ENCODE peak calls at places on chromosomes 11 and 22, in eight cellular contexts. U is testis, B is colonic mucosa, Q is neuronal stem cell, E is heart right ventricle, T is left lung, I is fibroblast of lung, G is A673. S is an unnamed sample.

GRCh38 chr11:7436657-7437056 is 48.6 kb upstream of the OLFML1 start:
- DNase-seq in U (no peak), B (no peak), Q (no peak), E (no peak), T (peak; percentile 46), I (no peak), G (no peak), S (no peak)

GRCh38 chr11:110121204-110121603 is 28.0 kb downstream of the ZC3H12C start:
- DNase-seq in U (no peak), B (no peak), Q (no peak), E (no peak), T (no peak), I (peak; percentile 74), G (peak; percentile 44), S (peak; percentile 2)

GRCh38 chr11:9750551-9750950 is 86.7 kb downstream of the SWAP70 start:
- DNase-seq in U (no peak), B (no peak), Q (no peak), E (no peak), T (no peak), I (no peak), G (no peak), S (no peak)

GRCh38 chr11:86578727-86579405 is 93.5 kb downstream of the ME3 start:
- DNase-seq in U (no peak), B (no peak), Q (no peak), E (no peak), T (no peak), I (no peak), G (no peak), S (no peak)

GRCh38 chr11:18046116-18046777 is at the start of gene TPH1:
- DNase-seq in U (peak; percentile 57), B (peak; percentile 45), Q (peak; percentile 26), E (peak; percentile 50), T (peak; percentile 38), I (peak; percentile 89), G (no peak), S (peak; percentile 61)

GRCh38 chr11:92225563-92226308 is 1.1 kb downstream of the FAT3 start:
- DNase-seq in U (peak; percentile 19), B (peak; percentile 17), Q (peak; percentile 60), E (peak; percentile 11), T (no peak), I (no peak), G (peak; percentile 64), S (peak; percentile 65)

GRCh38 chr11:60912223-60912850 is 1.6 kb upstream of the TMEM109 start:
- DNase-seq in U (no peak), B (no peak), Q (no peak), E (no peak), T (no peak), I (no peak), G (no peak), S (peak; percentile 52)

GRCh38 chr11:14373941-14374646 is 15.1 kb upstream of the RRAS2 start:
- DNase-seq in U (no peak), B (no peak), Q (no peak), E (no peak), T (no peak), I (peak; percentile 80), G (no peak), S (no peak)

GRCh38 chr22:31828739-31829138 is 74.9 kb downstream of the DEPDC5 start:
- DNase-seq in U (no peak), B (no peak), Q (no peak), E (no peak), T (no peak), I (no peak), G (no peak), S (no peak)

GRCh38 chr11:65150513-65151271 is 16.4 kb upstream of the SYVN1 start:
- DNase-seq in U (peak; percentile 82), B (peak; percentile 91), Q (no peak), E (peak; percentile 81), T (peak; percentile 91), I (peak; percentile 87), G (peak; percentile 80), S (peak; percentile 82)

GRCh38 chr11:64571410-64572091 is 19.5 kb upstream of the SLC22A12 start:
- DNase-seq in U (no peak), B (peak; percentile 54), Q (no peak), E (no peak), T (no peak), I (no peak), G (no peak), S (no peak)

GRCh38 chr11:2537010-2537695 is 92.3 kb downstream of the KCNQ1 start:
- DNase-seq in U (no peak), B (no peak), Q (no peak), E (no peak), T (no peak), I (no peak), G (no peak), S (no peak)

GRCh38 chr11:125428486-125429173 is 67.4 kb downstream of the FEZ1 start:
- DNase-seq in U (no peak), B (no peak), Q (no peak), E (no peak), T (no peak), I (no peak), G (no peak), S (no peak)

GRCh38 chr11:121416909-121417567 is 35.1 kb upstream of the SORL1 start:
- DNase-seq in U (peak; percentile 81), B (peak; percentile 92), Q (no peak), E (peak; percentile 69), T (peak; percentile 91), I (peak; percentile 96), G (peak; percentile 74), S (peak; percentile 90)

DNA sequence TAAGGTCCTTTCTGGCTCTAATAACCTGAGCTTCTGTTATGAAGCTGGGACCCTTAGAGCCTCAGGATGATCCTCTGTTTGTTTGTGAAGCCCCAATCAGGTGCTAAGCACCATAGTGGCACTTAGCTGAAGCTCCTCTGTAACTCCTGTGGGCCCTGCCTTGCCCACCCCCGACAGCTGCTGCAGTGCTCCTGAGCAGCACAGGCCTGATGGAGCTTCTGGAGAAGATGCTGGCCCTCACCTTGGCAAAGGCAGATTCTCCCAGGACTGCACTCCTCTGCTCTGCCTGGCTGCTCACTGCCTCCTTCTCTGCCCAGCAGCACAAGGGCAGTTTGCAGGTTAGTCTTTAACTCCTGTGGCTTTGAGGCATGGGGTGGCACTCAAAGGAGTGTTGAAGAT is 19.0 kb upstream of the CCDC134 start:
- DNase-seq in U (no peak), B (no peak), Q (no peak), E (no peak), T (no peak), I (no peak), G (no peak), S (no peak)
- H3K27ac ChIP-seq in U (no peak overlapping the region), B (peak overlapping the region; percentile 5), Q (no peak overlapping the region), E (no peak overlapping the region), T (peak overlapping the region; percentile 77), I (no peak overlapping the region), G (no peak overlapping the region), S (no peak overlapping the region)

GRCh38 chr11:12164061-12165014 is 53.9 kb downstream of the MICAL2 start:
- DNase-seq in U (peak; percentile 71), B (no peak), Q (no peak), E (no peak), T (no peak), I (peak; percentile 99), G (no peak), S (peak; percentile 76)
- H3K4me1 ChIP-seq in U (peaks cover 59% of the 10 kb centered on the region), B (peaks cover 51% of the 10 kb centered on the region), Q (no peaks in the 10 kb centered on the region), E (peaks cover 82% of the 10 kb centered on the region), T (peaks cover 33% of the 10 kb centered on the region), I (peaks cover 45% of the 10 kb centered on the region), G (peaks cover 6% of the 10 kb centered on the region), S (peaks cover 51% of the 10 kb centered on the region)

GRCh38 chr11:44893250-44894216 is 57.1 kb downstream of the TP53I11 start:
- DNase-seq in U (peak; percentile 69), B (peak; percentile 29), Q (no peak), E (no peak), T (no peak), I (no peak), G (peak; percentile 55), S (peak; percentile 83)
- H3K27ac ChIP-seq in U (no peak overlapping the region), B (peak overlapping the region; percentile 24), Q (peak overlapping the region; percentile 12), E (peak overlapping the region; percentile 68), T (no peak overlapping the region), I (no peak overlapping the region), G (no peak overlapping the region), S (peak overlapping the region; percentile 19)

GRCh38 chr22:45320326-45320976 is 10.7 kb downstream of the FAM118A start:
- DNase-seq in U (no peak), B (no peak), Q (no peak), E (no peak), T (no peak), I (no peak), G (no peak), S (no peak)
- H3K4me1 ChIP-seq in U (peaks cover 31% of the 10 kb centered on the region), B (no peaks in the 10 kb centered on the region), Q (peaks cover 13% of the 10 kb centered on the region), E (peaks cover 56% of the 10 kb centered on the region), T (peaks cover 6% of the 10 kb centered on the region), I (peaks cover 21% of the 10 kb centered on the region), G (peaks cover 22% of the 10 kb centered on the region), S (peaks cover 13% of the 10 kb centered on the region)

GRCh38 chr11:120192831-120193625 is 17.8 kb upstream of the OAF start:
- DNase-seq in U (no peak), B (no peak), Q (no peak), E (no peak), T (no peak), I (no peak), G (no peak), S (no peak)
- H3K27ac ChIP-seq in U (no peak overlapping the region), B (no peak overlapping the region), Q (no peak overlapping the region), E (no peak overlapping the region), T (no peak overlapping the region), I (no peak overlapping the region), G (no peak overlapping the region), S (no peak overlapping the region)

DNA sequence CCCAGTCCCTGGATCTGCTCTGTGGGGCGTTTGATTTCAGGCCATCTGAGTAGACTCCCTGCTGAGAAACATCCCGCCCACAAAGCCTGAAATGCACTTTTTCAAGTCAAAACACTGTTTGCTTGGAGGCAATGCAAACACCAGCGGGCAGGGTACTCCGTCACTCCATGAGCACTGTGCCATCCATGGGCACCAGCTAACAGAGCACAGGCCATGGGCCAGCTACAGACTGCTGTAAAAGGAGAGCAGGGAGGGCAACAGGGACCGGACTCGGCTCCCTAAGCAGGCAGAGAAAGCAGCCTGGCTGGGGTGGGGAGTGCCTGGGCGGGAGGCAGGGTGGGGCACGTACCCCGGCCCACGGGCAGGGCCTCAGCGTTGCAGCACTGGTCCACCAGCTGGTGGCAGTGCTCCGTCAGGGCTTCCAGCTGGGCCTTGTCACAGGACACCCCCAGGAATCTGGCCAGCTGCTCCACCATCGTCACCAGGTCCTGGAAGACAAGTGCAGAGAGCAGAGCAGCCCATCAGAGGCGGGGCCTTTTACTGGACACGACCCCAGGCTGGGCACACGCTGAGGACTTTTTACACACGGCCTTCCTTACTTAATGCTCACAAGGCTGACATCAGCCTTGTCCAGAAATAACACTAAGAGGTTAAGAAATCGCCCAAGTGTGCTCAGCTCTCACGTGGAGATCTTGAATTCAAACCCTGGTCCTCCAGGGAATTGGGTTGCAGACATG is 16.8 kb upstream of the EFCAB6 start:
- DNase-seq in U (peak; percentile 29), B (peak; percentile 27), Q (no peak), E (peak; percentile 87), T (peak; percentile 33), I (peak; percentile 30), G (peak; percentile 18), S (peak; percentile 34)
- H3K4me1 ChIP-seq in U (peaks cover 5% of the 10 kb centered on the region), B (no peaks in the 10 kb centered on the region), Q (peaks cover 16% of the 10 kb centered on the region), E (peaks cover 17% of the 10 kb centered on the region), T (peaks cover 7% of the 10 kb centered on the region), I (peaks cover 23% of the 10 kb centered on the region), G (no peaks in the 10 kb centered on the region), S (no peaks in the 10 kb centered on the region)

GRCh38 chr11:76339217-76339616 is 41.7 kb downstream of the THAP12 start:
- DNase-seq in U (peak; percentile 75), B (peak; percentile 36), Q (no peak), E (peak; percentile 46), T (peak; percentile 65), I (no peak), G (no peak), S (no peak)
- H3K27ac ChIP-seq in U (no peak overlapping the region), B (no peak overlapping the region), Q (no peak overlapping the region), E (peak overlapping the region; percentile 81), T (peak overlapping the region; percentile 77), I (no peak overlapping the region), G (no peak overlapping the region), S (no peak overlapping the region)

S was measured in SJCRH30.